ENCODE peak calls at places on chromosomes 12 and 14, in eight cellular contexts. T is adipocyte; I is germinal center; S is H54; Z is CD4-positive, CD25-positive, alpha-beta regulatory T cell; H is activated T-cell treated with anti-CD3 and anti-CD28 coated beads, Interleukin-2, amount 50 U/mL, for 1 hour; G is AG10803; E is 8988T. R is an unnamed sample.

GRCh38 chr12:30151831-30152230 is 368.1 kb upstream of the TMTC1 start:
- DNase-seq in T (no peak), I (no peak), S (no peak), Z (no peak), H (no peak), G (no peak), E (no peak), R (no peak)

GRCh38 chr12:83017001-83017400 is 330.3 kb downstream of the TMTC2 start:
- DNase-seq in T (no peak), I (no peak), S (no peak), Z (no peak), H (no peak), G (no peak), E (no peak), R (no peak)

GRCh38 chr14:94450722-94451090 is 1.9 kb downstream of the SERPINA11 start:
- DNase-seq in T (no peak), I (no peak), S (no peak), Z (no peak), H (no peak), G (no peak), E (no peak), R (no peak)

GRCh38 chr12:47814539-47815170 is 5.0 kb downstream of the HDAC7 start:
- DNase-seq in T (no peak), I (no peak), S (no peak), Z (no peak), H (no peak), G (no peak), E (no peak), R (no peak)

GRCh38 chr12:74816398-74817175 is 279.0 kb downstream of the ATXN7L3B start:
- DNase-seq in T (no peak), I (no peak), S (no peak), Z (no peak), H (no peak), G (no peak), E (no peak), R (no peak)

GRCh38 chr14:73402579-73402978 is 55.8 kb downstream of the NUMB start:
- DNase-seq in T (no peak), I (no peak), S (no peak), Z (no peak), H (no peak), G (no peak), E (no peak), R (peak)

GRCh38 chr12:109716512-109717389 is 3.1 kb downstream of the FAM222A start:
- DNase-seq in T (no peak), I (no peak), S (no peak), Z (no peak), H (no peak), G (peak), E (no peak), R (no peak)

GRCh38 chr14:76963366-76963765 is 65.1 kb downstream of the IRF2BPL start:
- DNase-seq in T (no peak), I (no peak), S (no peak), Z (no peak), H (no peak), G (no peak), E (no peak), R (no peak)

GRCh38 chr12:119686355-119686754 is 18.4 kb downstream of the PRKAB1 start:
- DNase-seq in T (no peak), I (no peak), S (no peak), Z (no peak), H (no peak), G (no peak), E (no peak), R (no peak)

GRCh38 chr12:91685917-91686316 is 459.7 kb downstream of the BTG1 start:
- DNase-seq in T (no peak), I (no peak), S (no peak), Z (no peak), H (no peak), G (peak), E (no peak), R (no peak)

GRCh38 chr14:105064721-105065143 is 498 bp downstream of the GPR132 start:
- DNase-seq in T (no peak), I (no peak), S (peak), Z (no peak), H (peak), G (no peak), E (no peak), R (peak)

GRCh38 chr12:54352022-54352531 is 12.2 kb downstream of the GPR84 start:
- DNase-seq in T (no peak), I (no peak), S (no peak), Z (peak), H (peak), G (peak), E (no peak), R (no peak)

GRCh38 chr14:21070610-21071224 is 613 bp downstream of the ARHGEF40 start:
- DNase-seq in T (peak), I (peak), S (peak), Z (no peak), H (peak), G (peak), E (no peak), R (no peak)

GRCh38 chr14:49895480-49895879 is 2.6 kb downstream of the ARF6 start:
- DNase-seq in T (peak), I (no peak), S (no peak), Z (no peak), H (no peak), G (no peak), E (no peak), R (no peak)

GRCh38 chr12:50764861-50765324 is 992 bp downstream of the ATF1 start:
- DNase-seq in T (peak), I (peak), S (peak), Z (peak), H (no peak), G (peak), E (peak), R (peak)

R was measured in MM.1S.